ENCODE peak calls at places on chromosome 3, in ten cellular contexts. Q, P, A, R, V, C, T, F, H and Y are unnamed samples.

GRCh38 chr3:30964612-30965011 is 70.2 kb upstream of the GADL1 start:
- DNase-seq in P (no peak), Q (no peak), F (no peak), V (peak), T (no peak), H (no peak), C (no peak), R (no peak), A (no peak), Y (no peak)

GRCh38 chr3:25447925-25448324 is 19.9 kb downstream of the RARB start:
- DNase-seq in T (no peak), P (no peak), H (no peak), F (no peak), V (no peak), R (no peak), C (no peak), Q (no peak), A (no peak), Y (no peak)

GRCh38 chr3:71486831-71487230 is 96.7 kb downstream of the FOXP1 start:
- DNase-seq in C (no peak), A (no peak), H (no peak), R (no peak), F (no peak), Q (no peak), V (no peak), P (no peak), T (no peak), Y (no peak)

GRCh38 chr3:187823802-187824201 is 78.5 kb upstream of the BCL6 start:
- DNase-seq in P (no peak), A (no peak), R (no peak), F (no peak), C (no peak), Q (no peak), V (no peak), T (no peak), H (no peak), Y (no peak)

GRCh38 chr3:119774419-119774818 is 7.5 kb upstream of the NR1I2 start:
- DNase-seq in R (no peak), H (peak), A (no peak), C (no peak), P (no peak), Q (no peak), V (peak), T (no peak), F (no peak), Y (no peak)

GRCh38 chr3:19645093-19645492 is 288.9 kb downstream of the EFHB start:
- DNase-seq in Q (no peak), T (no peak), V (peak), C (no peak), A (no peak), P (no peak), H (no peak), F (no peak), R (no peak), Y (peak)

GRCh38 chr3:115301364-115301860 is 154.3 kb upstream of the ZBTB20 start:
- DNase-seq in C (no peak), R (no peak), P (no peak), V (no peak), T (no peak), Q (no peak), A (no peak), F (no peak), H (no peak), Y (no peak)

GRCh38 chr3:136783708-136784191 is 31.6 kb upstream of the STAG1 start:
- DNase-seq in Q (no peak), H (no peak), C (no peak), T (no peak), R (no peak), A (no peak), V (no peak), P (no peak), F (no peak), Y (no peak)

GRCh38 chr3:32195995-32196540 is 42.4 kb upstream of the CMTM8 start:
- DNase-seq in V (no peak), Q (no peak), P (no peak), F (no peak), T (no peak), R (no peak), C (no peak), H (peak), A (no peak), Y (no peak)

GRCh38 chr3:81632659-81633058 is 128.8 kb downstream of the GBE1 start:
- DNase-seq in R (no peak), V (no peak), T (no peak), F (no peak), C (no peak), Q (no peak), P (no peak), H (no peak), A (no peak), Y (no peak)

GRCh38 chr3:17013050-17013449 is 128.3 kb downstream of the PLCL2 start:
- DNase-seq in H (no peak), V (no peak), A (no peak), C (no peak), F (no peak), T (no peak), R (no peak), P (no peak), Q (no peak), Y (no peak)

GRCh38 chr3:113270096-113270495 is 58.7 kb downstream of the BOC start:
- DNase-seq in P (no peak), H (no peak), C (no peak), F (no peak), T (no peak), A (no peak), V (no peak), R (no peak), Q (no peak), Y (no peak)

GRCh38 chr3:29156071-29156715 is 124.7 kb upstream of the RBMS3 start:
- DNase-seq in R (no peak), P (no peak), T (no peak), V (no peak), F (no peak), C (no peak), H (no peak), Q (no peak), A (no peak), Y (no peak)

GRCh38 chr3:188233320-188233719 is 79.4 kb downstream of the LPP start:
- DNase-seq in A (no peak), F (no peak), H (no peak), Q (no peak), P (peak), C (no peak), V (no peak), R (no peak), T (no peak), Y (no peak)

GRCh38 chr3:25246921-25247320 is 181.1 kb upstream of the RARB start:
- DNase-seq in R (no peak), F (no peak), H (no peak), T (no peak), Q (no peak), C (no peak), P (no peak), V (no peak), A (no peak), Y (no peak)

GRCh38 chr3:36317915-36318314 is 62.4 kb upstream of the STAC start:
- DNase-seq in R (no peak), F (no peak), Q (no peak), H (no peak), C (no peak), V (no peak), P (no peak), A (no peak), T (no peak), Y (no peak)

GRCh38 chr3:160580938-160581337 is 15.6 kb upstream of the KPNA4 start:
- DNase-seq in T (no peak), Q (no peak), H (no peak), F (no peak), C (no peak), A (no peak), P (no peak), V (no peak), R (no peak), Y (no peak)

GRCh38 chr3:129971368-129972052 is 3.0 kb upstream of the TRH start:
- DNase-seq in H (no peak), C (no peak), A (peak), R (no peak), F (no peak), P (no peak), V (no peak), Q (no peak), T (no peak), Y (no peak)

GRCh38 chr3:105402287-105402801 is 35.6 kb downstream of the ALCAM start:
- DNase-seq in R (no peak), A (no peak), C (no peak), Q (no peak), T (no peak), V (no peak), H (no peak), P (no peak), F (peak), Y (no peak)

GRCh38 chr3:74614133-74614967 is at the start of gene CNTN3:
- DNase-seq in F (peak), H (peak), R (peak), V (no peak), P (no peak), C (peak), T (peak), Q (no peak), A (no peak), Y (no peak)

GRCh38 chr3:189718215-189718614 is 87.0 kb downstream of the TP63 start:
- DNase-seq in H (no peak), P (no peak), F (no peak), Q (no peak), C (no peak), T (no peak), A (no peak), R (no peak), V (no peak), Y (no peak)

GRCh38 chr3:187292631-187293513 is 1.3 kb upstream of the MASP1 start:
- DNase-seq in A (no peak), Q (no peak), R (peak), P (no peak), C (no peak), T (no peak), V (no peak), H (no peak), F (no peak), Y (no peak)

GRCh38 chr3:177824190-177824786 is 627.0 kb upstream of the TBL1XR1 start:
- DNase-seq in Q (peak), P (peak), F (no peak), H (peak), T (no peak), V (no peak), R (peak), C (peak), A (peak), Y (no peak)

GRCh38 chr3:8776406-8776805 is 7.0 kb upstream of the OXTR start:
- DNase-seq in V (no peak), A (peak), C (no peak), P (no peak), T (no peak), H (no peak), R (no peak), Q (peak), F (no peak), Y (no peak)

GRCh38 chr3:73188707-73189106 is 127.2 kb downstream of the EBLN2 start:
- DNase-seq in T (no peak), P (no peak), F (no peak), C (no peak), V (no peak), R (no peak), H (no peak), A (no peak), Q (no peak), Y (no peak)

GRCh38 chr3:60746690-60747416 is 504.4 kb downstream of the FHIT start:
- DNase-seq in Q (no peak), C (no peak), V (no peak), T (no peak), A (no peak), R (no peak), F (no peak), P (no peak), H (no peak), Y (no peak)

GRCh38 chr3:126186271-126186670 is 5.9 kb upstream of the ALDH1L1 start:
- DNase-seq in A (no peak), F (peak), H (no peak), V (no peak), P (no peak), R (no peak), C (no peak), T (no peak), Q (no peak), Y (no peak)

GRCh38 chr3:148631124-148631903 is 66.4 kb upstream of the AGTR1 start:
- DNase-seq in F (no peak), T (no peak), C (no peak), A (peak), V (no peak), P (no peak), Q (no peak), H (no peak), R (no peak), Y (no peak)

GRCh38 chr3:134066539-134067310 is 37.0 kb upstream of the SLCO2A1 start:
- DNase-seq in V (no peak), A (no peak), R (peak), H (peak), F (no peak), C (no peak), P (peak), Q (peak), T (no peak), Y (no peak)

GRCh38 chr3:19216669-19217337 is 68.5 kb downstream of the KCNH8 start:
- DNase-seq in H (peak), P (peak), T (no peak), Q (peak), V (no peak), F (no peak), C (peak), R (no peak), A (no peak), Y (no peak)

GRCh38 chr3:65961128-65961527 is 77.6 kb downstream of the MAGI1 start:
- DNase-seq in A (no peak), F (no peak), C (no peak), H (no peak), V (no peak), P (no peak), T (no peak), R (no peak), Q (no peak), Y (no peak)

GRCh38 chr3:24686764-24687163 is 192.1 kb upstream of the THRB start:
- DNase-seq in R (no peak), P (no peak), A (no peak), Q (no peak), H (no peak), F (no peak), T (no peak), V (no peak), C (no peak), Y (no peak)

GRCh38 chr3:88219138-88219792 is 69.5 kb downstream of the C3orf38 start:
- DNase-seq in A (peak), P (peak), R (peak), F (peak), Q (no peak), H (peak), T (peak), V (no peak), C (no peak), Y (peak)

DNA sequence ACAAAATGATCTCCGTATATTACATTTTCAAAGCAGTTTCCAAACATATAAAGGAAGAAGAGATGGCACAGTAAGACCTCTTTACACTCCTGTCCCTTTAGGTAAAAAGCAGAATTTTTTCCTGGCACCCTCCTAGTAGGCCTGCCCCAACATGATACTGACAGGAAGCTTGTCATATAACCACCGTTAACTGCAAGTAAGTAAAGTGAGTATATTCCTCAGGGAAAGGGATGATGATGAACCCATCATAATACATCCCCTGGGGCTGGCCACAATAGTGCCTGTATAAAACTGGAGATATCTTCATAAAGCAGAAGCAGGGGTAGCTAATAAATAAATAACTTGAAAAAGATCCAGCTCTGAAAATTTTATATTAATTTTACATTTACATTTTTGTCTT is 893.0 kb downstream of the DIPK2A start:
- DNase-seq in F (no peak), A (no peak), P (no peak), V (no peak), H (no peak), C (no peak), T (no peak), R (no peak), Q (no peak), Y (no peak)
- TF ChIP-seq POLR2A in F (no peak), A (no peak), P (no peak), V (no peak), H (no peak), C (no peak), T (no peak), R (no peak), Q (no peak), Y (no peak)

GRCh38 chr3:127589600-127590281 is 792 bp downstream of the TPRA1 start:
- DNase-seq in P (peak), Q (no peak), V (no peak), F (peak), A (no peak), R (peak), T (peak), C (peak), H (peak), Y (peak)

GRCh38 chr3:127593187-127593586 is 2.7 kb upstream of the TPRA1 start:
- DNase-seq in H (no peak), P (no peak), F (no peak), C (no peak), T (no peak), A (no peak), V (no peak), R (no peak), Q (no peak), Y (peak)

GRCh38 chr3:127590282-127590592 is 296 bp downstream of the TPRA1 start:
- DNase-seq in V (no peak), Q (no peak), T (no peak), F (peak), H (no peak), P (no peak), R (peak), A (no peak), C (peak), Y (no peak)

GRCh38 chr3:127588675-127589577 is 1.6 kb downstream of the TPRA1 start:
- DNase-seq in V (no peak), A (peak), C (no peak), Q (no peak), F (no peak), T (no peak), R (no peak), P (peak), H (no peak), Y (peak)

GRCh38 chr3:127590593-127591477 is at the start of gene TPRA1:
- DNase-seq in C (peak), T (peak), H (peak), P (peak), R (peak), V (peak), Q (peak), A (peak), F (peak), Y (peak)
- TF ChIP-seq POLR2A in C (peak), T (peak), H (peak), P (peak), R (no peak), V (peak), Q (no peak), A (peak), F (no peak), Y (peak)

GRCh38 chr3:14285526-14285925 is 106.9 kb downstream of the LSM3 start:
- DNase-seq in C (no peak), P (no peak), Q (no peak), H (peak), V (no peak), R (no peak), F (no peak), A (no peak), T (peak), Y (no peak)
- TF ChIP-seq POLR2A in C (no peak), P (no peak), Q (no peak), H (no peak), V (no peak), R (no peak), F (no peak), A (no peak), T (no peak), Y (no peak)

DNA sequence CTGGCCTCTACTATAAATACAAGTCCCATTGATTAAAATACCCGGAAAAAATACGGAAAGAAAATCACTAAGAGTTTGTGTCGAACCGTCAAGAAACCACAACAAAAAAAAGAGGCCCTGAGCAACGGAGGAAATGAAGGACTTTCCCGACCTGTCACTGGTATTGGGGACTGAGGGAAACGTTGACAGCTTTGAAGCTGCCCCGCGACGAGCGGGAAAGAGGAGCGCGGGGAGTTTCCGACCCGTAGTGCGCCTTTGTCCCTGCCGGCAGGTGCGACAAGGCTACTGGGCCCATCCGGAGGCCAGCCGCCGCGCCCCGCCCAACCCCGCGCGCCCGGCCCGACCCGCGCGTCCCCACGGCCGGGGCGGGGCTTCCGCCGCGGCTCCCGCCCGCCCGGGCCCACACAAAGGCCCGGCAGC is 418 bp downstream of the PBRM1 start:
- DNase-seq in Q (peak), A (peak), C (peak), H (peak), V (no peak), T (peak), R (peak), F (peak), P (peak), Y (peak)
- TF ChIP-seq POLR2A in Q (peak), A (no peak), C (no peak), H (no peak), V (no peak), T (no peak), R (no peak), F (no peak), P (peak), Y (no peak)

GRCh38 chr3:184185461-184186183 is 377 bp upstream of the ABCF3 start:
- DNase-seq in V (peak), H (peak), F (peak), R (peak), Q (peak), C (peak), T (peak), A (peak), P (peak), Y (peak)
- TF ChIP-seq POLR2A in V (peak), H (no peak), F (no peak), R (no peak), Q (no peak), C (no peak), T (no peak), A (peak), P (no peak), Y (peak)

GRCh38 chr3:184560992-184561328 is 625 bp upstream of the EPHB3 start:
- DNase-seq in F (no peak), C (no peak), Q (no peak), A (no peak), V (no peak), R (no peak), T (no peak), H (no peak), P (no peak), Y (no peak)

GRCh38 chr3:184562875-184563568 is 1.4 kb downstream of the EPHB3 start:
- DNase-seq in F (no peak), C (no peak), P (no peak), V (no peak), R (peak), A (no peak), T (peak), Q (no peak), H (peak), Y (no peak)

GRCh38 chr3:184560531-184560930 is 1.1 kb upstream of the EPHB3 start:
- DNase-seq in F (no peak), R (no peak), V (no peak), Q (peak), C (no peak), T (peak), H (no peak), A (no peak), P (no peak), Y (no peak)

GRCh38 chr3:184562146-184562861 is 719 bp downstream of the EPHB3 start:
- DNase-seq in F (peak), R (no peak), A (no peak), V (no peak), C (no peak), P (no peak), H (no peak), Q (no peak), T (peak), Y (no peak)

DNA sequence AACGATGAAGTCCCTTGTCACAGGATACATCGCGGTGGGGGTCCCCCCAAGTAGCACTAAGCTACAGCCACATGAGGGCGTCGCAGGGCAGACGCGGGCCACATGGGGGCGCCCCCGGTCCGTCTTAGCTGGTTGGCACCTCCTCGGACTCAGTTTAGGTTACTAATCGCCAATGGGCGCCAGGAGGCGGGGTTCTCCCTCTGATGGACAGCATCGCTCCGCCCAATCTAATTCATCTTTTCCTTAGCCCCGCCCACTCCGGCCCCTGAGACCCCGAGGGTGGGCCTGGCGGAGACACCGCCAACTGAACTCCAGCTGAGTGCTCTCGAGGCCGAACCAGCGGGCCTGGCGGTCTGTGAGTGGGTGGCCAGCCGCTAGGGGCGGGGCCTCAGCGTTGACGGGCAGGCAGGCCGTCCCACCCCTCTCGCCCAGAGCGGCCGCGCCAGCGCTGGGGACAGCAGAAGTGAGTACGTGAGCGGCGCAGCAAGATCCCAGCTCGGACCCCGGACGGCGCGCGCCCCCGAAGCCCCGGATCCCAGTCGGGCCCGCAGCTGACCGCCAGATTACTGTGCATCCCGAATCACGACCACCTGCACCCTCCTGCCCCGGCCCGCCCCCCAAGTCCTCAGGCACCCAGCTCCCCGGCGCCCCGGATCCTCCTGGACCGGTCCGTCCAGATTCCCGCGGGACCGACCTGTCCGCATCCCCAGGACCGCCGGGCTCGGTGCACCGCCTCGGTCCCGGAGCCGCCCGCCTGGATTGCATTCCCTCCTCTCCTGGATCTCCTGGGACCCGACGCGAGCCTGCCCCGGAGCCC is at the start of gene EPHB3:
- DNase-seq in Q (peak), P (peak), A (peak), C (peak), R (peak), T (peak), V (peak), F (peak), H (peak), Y (peak)
- TF ChIP-seq POLR2A in Q (peak), P (peak), A (no peak), C (peak), R (peak), T (peak), V (no peak), F (no peak), H (peak), Y (no peak)

GRCh38 chr3:59126436-59126835 is 76.6 kb upstream of the CFAP20DC start:
- DNase-seq in Q (no peak), A (no peak), T (no peak), R (no peak), C (no peak), V (no peak), F (peak), P (no peak), H (no peak), Y (no peak)
- TF ChIP-seq POLR2A in Q (no peak), A (no peak), T (no peak), R (no peak), C (no peak), V (no peak), F (no peak), P (no peak), H (no peak), Y (no peak)